ENCODE peak calls at places on chromosomes 11 and 22, in six cellular contexts. F is AG04450; C is heart right ventricle; R is ascending aorta; G is CD8-positive, alpha-beta T cell; S is progenitor cell of endocrine pancreas. A is an unnamed sample.
A peak's percentile ranks its signal among the peaks of the same experiment; 100 is the strongest.

GRCh38 chr11:45704133-45704532 is 38.7 kb upstream of the CHST1 start:
- DNase-seq in F (no peak), C (no peak), R (no peak), G (no peak), S (no peak), A (no peak)

GRCh38 chr11:106608677-106609076 is 409.6 kb downstream of the GUCY1A2 start:
- DNase-seq in F (peak; percentile 16), C (no peak), R (no peak), G (no peak), S (no peak), A (no peak)

GRCh38 chr11:69726019-69726418 is 22.2 kb upstream of the FGF19 start:
- DNase-seq in F (no peak), C (no peak), R (no peak), G (no peak), S (no peak), A (no peak)

GRCh38 chr11:102347526-102348331 is 715 bp downstream of the BIRC2 start:
- DNase-seq in F (no peak), C (no peak), R (no peak), G (peak; percentile 3), S (no peak), A (no peak)

GRCh38 chr11:132187814-132188213 is 817.4 kb downstream of the NTM start:
- DNase-seq in F (no peak), C (no peak), R (no peak), G (no peak), S (no peak), A (no peak)

GRCh38 chr11:35752115-35752514 is 89.5 kb downstream of the TRIM44 start:
- DNase-seq in F (no peak), C (no peak), R (no peak), G (no peak), S (no peak), A (no peak)

GRCh38 chr11:59192446-59193020 is 20.2 kb downstream of the MPEG1 start:
- DNase-seq in F (no peak), C (no peak), R (no peak), G (no peak), S (no peak), A (no peak)

GRCh38 chr11:35420371-35420770 is 1.0 kb upstream of the SLC1A2 start:
- DNase-seq in F (no peak), C (no peak), R (no peak), G (no peak), S (no peak), A (no peak)

GRCh38 chr11:9529333-9529648 is 44.2 kb upstream of the WEE1 start:
- DNase-seq in F (no peak), C (no peak), R (no peak), G (no peak), S (no peak), A (no peak)

GRCh38 chr11:95088946-95089619 is 563 bp upstream of the ENDOD1 start:
- DNase-seq in F (no peak), C (no peak), R (no peak), G (no peak), S (no peak), A (no peak)

GRCh38 chr11:69378303-69379141 is 84.6 kb downstream of the MYEOV start:
- DNase-seq in F (no peak), C (no peak), R (no peak), G (no peak), S (no peak), A (peak; percentile 8)

GRCh38 chr22:39343259-39344045 is 6.3 kb upstream of the SYNGR1 start:
- DNase-seq in F (no peak), C (peak; percentile 62), R (peak; percentile 72), G (peak; percentile 42), S (peak; percentile 54), A (peak; percentile 73)

GRCh38 chr11:10913996-10914514 is 56.2 kb upstream of the ZBED5 start:
- DNase-seq in F (no peak), C (no peak), R (no peak), G (no peak), S (no peak), A (no peak)

GRCh38 chr22:48147831-48148230 is 1385.4 kb downstream of the TBC1D22A start:
- DNase-seq in F (no peak), C (no peak), R (no peak), G (no peak), S (no peak), A (no peak)

GRCh38 chr11:129283141-129283540 is 91.0 kb upstream of the ARHGAP32 start:
- DNase-seq in F (no peak), C (no peak), R (no peak), G (no peak), S (no peak), A (no peak)

GRCh38 chr11:128684582-128685382 is 9.1 kb upstream of the FLI1 start:
- DNase-seq in F (no peak), C (no peak), R (no peak), G (no peak), S (no peak), A (no peak)

GRCh38 chr22:50171965-50172421 is 1.5 kb downstream of the PANX2 start:
- DNase-seq in F (no peak), C (no peak), R (no peak), G (no peak), S (no peak), A (no peak)

GRCh38 chr11:27864046-27865025 is 164.1 kb upstream of the BDNF start:
- DNase-seq in F (no peak), C (no peak), R (no peak), G (no peak), S (no peak), A (no peak)

GRCh38 chr11:109423114-109423859 is 1.3 kb downstream of the C11orf87 start:
- DNase-seq in F (no peak), C (no peak), R (no peak), G (no peak), S (no peak), A (no peak)

GRCh38 chr11:2742201-2742600 is 42.4 kb upstream of the KCNQ1OT1 start:
- DNase-seq in F (no peak), C (no peak), R (no peak), G (no peak), S (no peak), A (no peak)

GRCh38 chr11:123251656-123252344 is 56.8 kb upstream of the CLMP start:
- DNase-seq in F (no peak), C (peak; percentile 51), R (peak; percentile 66), G (no peak), S (no peak), A (peak; percentile 46)

GRCh38 chr11:6894097-6894496 is 1.8 kb upstream of the OR2D2 start:
- DNase-seq in F (no peak), C (no peak), R (no peak), G (no peak), S (no peak), A (no peak)

GRCh38 chr11:2212411-2213251 is 41.0 kb upstream of the TH start:
- DNase-seq in F (no peak), C (peak; percentile 2), R (peak; percentile 47), G (no peak), S (peak; percentile 9), A (no peak)

GRCh38 chr11:34345991-34346480 is 11.8 kb downstream of the ABTB2 start:
- DNase-seq in F (no peak), C (peak; percentile 67), R (peak; percentile 85), G (no peak), S (no peak), A (no peak)
- TF ChIP-seq CTCF in F (no peak), C (no peak), R (no peak), G (no peak), S (no peak), A (no peak)

DNA sequence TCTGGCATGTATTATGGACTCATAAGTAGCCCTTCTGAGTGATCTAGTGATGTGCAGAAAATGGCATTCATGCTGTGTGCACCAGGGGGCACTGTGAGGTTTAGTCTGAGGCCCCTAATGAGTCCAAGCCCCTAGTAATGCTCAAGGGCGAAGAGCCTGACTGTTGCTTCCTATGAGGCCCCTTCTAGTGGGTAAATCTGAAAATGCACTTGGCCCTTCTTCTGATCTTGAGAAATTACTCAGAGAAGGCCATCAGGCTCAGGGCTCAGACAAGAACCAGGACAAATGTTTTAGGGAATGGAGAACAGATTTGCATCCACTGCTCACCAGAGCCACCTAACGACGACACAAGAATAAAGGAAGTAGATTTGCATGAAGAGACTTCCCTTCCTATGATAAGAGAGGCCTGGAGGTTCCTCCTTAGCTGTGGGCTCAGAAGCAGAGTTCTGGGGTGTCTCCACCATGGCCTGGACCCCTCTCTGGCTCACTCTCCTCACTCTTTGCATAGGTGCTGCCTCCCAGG is 75.8 kb downstream of the GGTLC2 start:
- DNase-seq in F (no peak), C (no peak), R (no peak), G (no peak), S (peak; percentile 30), A (no peak)
- TF ChIP-seq CTCF in F (peak; percentile 45), C (no peak), R (peak; percentile 12), G (peak; percentile 47), S (peak; percentile 72), A (peak; percentile 20)

GRCh38 chr22:36334081-36334831 is 53.5 kb downstream of the MYH9 start:
- DNase-seq in F (no peak), C (no peak), R (no peak), G (no peak), S (no peak), A (no peak)
- TF ChIP-seq CTCF in F (peak; percentile 25), C (no peak), R (peak; percentile 5), G (no peak), S (no peak), A (no peak)

DNA sequence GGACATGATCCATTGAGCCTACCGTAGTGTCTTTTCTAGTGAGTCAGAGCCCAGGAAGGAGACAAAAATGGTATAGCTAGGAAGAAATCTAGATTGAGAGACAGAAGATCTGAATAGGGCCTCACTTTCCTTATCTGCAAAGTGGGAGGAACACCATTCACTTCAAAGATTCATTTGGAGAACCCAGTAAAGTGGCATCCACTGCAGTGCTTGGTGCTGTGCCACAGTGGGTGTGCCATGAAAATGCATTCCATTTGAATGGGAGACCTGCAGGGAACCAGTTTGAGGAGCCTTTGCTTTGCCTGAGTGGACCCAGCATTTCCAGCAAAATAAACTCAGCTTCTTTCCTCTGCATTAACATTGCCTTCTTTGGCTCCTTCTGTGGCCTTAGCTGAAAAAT is 470.5 kb upstream of the CADM1 start:
- DNase-seq in F (no peak), C (no peak), R (no peak), G (no peak), S (no peak), A (no peak)
- TF ChIP-seq CTCF in F (no peak), C (no peak), R (no peak), G (no peak), S (no peak), A (no peak)